ENCODE peak calls at places on chromosomes 16 and 17, in four cellular contexts. X is mammary epithelial cell, J is Kasumi-1, U is HFFc6. M is an unnamed sample.

GRCh38 chr16:17470871-17471744 is at the start of gene XYLT1:
- DNase-seq in X (peak; percentile 82), J (no peak), U (peak; percentile 96), M (peak; percentile 87)

GRCh38 chr16:28219283-28219682 is 7.5 kb upstream of the XPO6 start:
- DNase-seq in U (no peak), X (no peak), J (no peak), M (no peak)

GRCh38 chr16:7316266-7316888 is 16.3 kb upstream of the RBFOX1 start:
- DNase-seq in U (no peak), X (no peak), J (no peak), M (no peak)

GRCh38 chr17:14771543-14771942 is 470.7 kb downstream of the HS3ST3B1 start:
- DNase-seq in X (no peak), U (no peak), J (no peak), M (no peak)

GRCh38 chr17:66115246-66115645 is 76.7 kb downstream of the CEP112 start:
- DNase-seq in U (peak; percentile 51), J (no peak), X (no peak), M (peak; percentile 5)

GRCh38 chr17:1256699-1257098 is 13.5 kb upstream of the BHLHA9 start:
- DNase-seq in U (no peak), J (no peak), X (no peak), M (no peak)

GRCh38 chr17:27607692-27608091 is 23.3 kb upstream of the LGALS9 start:
- DNase-seq in X (no peak), J (no peak), U (no peak), M (no peak)

GRCh38 chr17:82879241-82879640 is 39.4 kb upstream of the ZNF750 start:
- DNase-seq in J (no peak), U (no peak), X (no peak), M (no peak)

GRCh38 chr16:63442246-63442645 is 1406.0 kb upstream of the CDH8 start:
- DNase-seq in U (no peak), X (no peak), J (no peak), M (no peak)

GRCh38 chr17:15038656-15039055 is 226.5 kb downstream of the PMP22 start:
- DNase-seq in U (peak; percentile 71), J (peak; percentile 1), X (peak; percentile 23), M (no peak)

GRCh38 chr17:10626378-10626777 is 30.7 kb downstream of the MYH3 start:
- DNase-seq in X (no peak), U (no peak), J (no peak), M (no peak)

GRCh38 chr17:40625311-40625710 is 22.3 kb downstream of the SMARCE1 start:
- DNase-seq in J (no peak), U (no peak), X (no peak), M (no peak)

GRCh38 chr16:27197004-27197403 is 6.3 kb upstream of the KDM8 start:
- DNase-seq in U (no peak), J (no peak), X (no peak), M (no peak)

GRCh38 chr16:89430436-89431157 is 59.8 kb downstream of the ANKRD11 start:
- DNase-seq in X (no peak), U (no peak), J (no peak), M (no peak)

GRCh38 chr17:8611135-8611534 is 19.4 kb downstream of the MYH10 start:
- DNase-seq in J (no peak), U (peak; percentile 71), X (peak; percentile 28), M (no peak)

GRCh38 chr17:47119746-47120520 is 69.2 kb downstream of the CDC27 start:
- DNase-seq in U (peak; percentile 67), J (no peak), X (peak; percentile 47), M (peak; percentile 26)

GRCh38 chr16:31107465-31107867 is 720 bp upstream of the BCKDK start:
- DNase-seq in U (no peak), J (no peak), X (no peak), M (no peak)

GRCh38 chr17:4933646-4934045 is 1.6 kb downstream of the GP1BA start:
- DNase-seq in J (no peak), U (no peak), X (no peak), M (no peak)

GRCh38 chr16:10846213-10846998 is 27.8 kb upstream of the TVP23A start:
- DNase-seq in X (no peak), J (no peak), U (no peak), M (no peak)

GRCh38 chr17:60586288-60586974 is 13.6 kb upstream of the PPM1D start:
- DNase-seq in J (no peak), U (no peak), X (no peak), M (no peak)

GRCh38 chr17:32112416-32112815 is 29.9 kb upstream of the RHOT1 start:
- DNase-seq in X (no peak), U (no peak), J (no peak), M (no peak)

GRCh38 chr17:31534223-31534888 is 142.9 kb downstream of the RAB11FIP4 start:
- DNase-seq in U (no peak), X (peak; percentile 32), J (no peak), M (no peak)

GRCh38 chr16:87733190-87733589 is 32.6 kb downstream of the KLHDC4 start:
- DNase-seq in J (no peak), X (no peak), U (no peak), M (no peak)

GRCh38 chr16:77780378-77780837 is 8.0 kb upstream of the VAT1L start:
- DNase-seq in U (peak; percentile 24), X (peak; percentile 77), J (no peak), M (peak; percentile 12)

GRCh38 chr17:72390675-72391501 is 270.1 kb downstream of the SOX9 start:
- DNase-seq in X (peak; percentile 86), J (no peak), U (peak; percentile 81), M (no peak)

GRCh38 chr17:27956601-27957445 is 63.7 kb upstream of the LYRM9 start:
- DNase-seq in U (no peak), J (no peak), X (no peak), M (no peak)

GRCh38 chr17:57106107-57106835 is 21.2 kb downstream of the AKAP1 start:
- DNase-seq in J (no peak), U (no peak), X (no peak), M (no peak)

GRCh38 chr17:9487406-9487805 is 88.2 kb downstream of the STX8 start:
- DNase-seq in J (no peak), U (no peak), X (no peak), M (no peak)

GRCh38 chr17:13114601-13115024 is 96.8 kb upstream of the ELAC2 start:
- DNase-seq in X (peak; percentile 6), U (peak; percentile 20), J (peak; percentile 5), M (peak; percentile 42)

M was measured in hepatic stellate cell.